ENCODE peak calls at places on chromosomes 4 and X, in four cellular contexts. U is HEK293T, P is HepG2, K is K562. L is an unnamed sample.

GRCh38 chr4:30720021-30720655 is at the start of gene PCDH7:
- DNase-seq in K (no peak), U (peak; percentile 12), P (no peak), L (no peak)

GRCh38 chr4:25377572-25377882 is 464 bp downstream of the ANAPC4 start:
- DNase-seq in K (peak; percentile 20), P (no peak), U (no peak), L (no peak)

GRCh38 chr4:174450452-174450851 is 71.8 kb downstream of the HPGD start:
- DNase-seq in K (no peak), P (no peak), U (no peak), L (no peak)

GRCh38 chr4:53908661-53909078 is 155.7 kb downstream of the CHIC2 start:
- DNase-seq in U (peak; percentile 63), P (peak; percentile 83), K (peak; percentile 21), L (peak; percentile 8)

GRCh38 chrX:56219702-56220101 is 12.5 kb upstream of the KLF8 start:
- DNase-seq in K (no peak), U (no peak), P (peak; percentile 0), L (no peak)

GRCh38 chr4:7347981-7348380 is 86.7 kb downstream of the PSAPL1 start:
- DNase-seq in K (no peak), U (no peak), P (no peak), L (no peak)

GRCh38 chr4:7837597-7838135 is 102.0 kb downstream of the AFAP1 start:
- DNase-seq in P (no peak), K (no peak), U (no peak), L (no peak)

GRCh38 chrX:103376979-103377324 is 614 bp downstream of the BEX3 start:
- DNase-seq in K (no peak), P (no peak), U (peak; percentile 43), L (no peak)

GRCh38 chr4:30716158-30716557 is 4.0 kb upstream of the PCDH7 start:
- DNase-seq in K (no peak), P (peak; percentile 2), U (no peak), L (no peak)

GRCh38 chrX:38278682-38279081 is 48.6 kb downstream of the RPGR start:
- DNase-seq in K (no peak), U (no peak), P (no peak), L (no peak)

GRCh38 chrX:38279188-38279587 is 48.1 kb downstream of the RPGR start:
- DNase-seq in U (no peak), P (peak; percentile 2), K (no peak), L (no peak)

GRCh38 chrX:38276089-38276488 is 51.2 kb downstream of the RPGR start:
- DNase-seq in U (no peak), K (no peak), P (no peak), L (no peak)

GRCh38 chrX:38277136-38277535 is 50.2 kb downstream of the RPGR start:
- DNase-seq in U (no peak), K (no peak), P (no peak), L (no peak)

GRCh38 chrX:38277802-38278201 is 49.5 kb downstream of the RPGR start:
- DNase-seq in U (no peak), K (no peak), P (peak; percentile 62), L (no peak)
- TF ChIP-seq TARDBP in U (no peak), K (no peak), P (no peak), L (no peak)

GRCh38 chr4:98568896-98569663 is 89.3 kb downstream of the TSPAN5 start:
- DNase-seq in K (no peak), U (no peak), P (no peak), L (no peak)

GRCh38 chr4:98564847-98565246 is 93.6 kb downstream of the TSPAN5 start:
- DNase-seq in U (no peak), P (no peak), K (no peak), L (no peak)

GRCh38 chr4:98567611-98568010 is 90.8 kb downstream of the TSPAN5 start:
- DNase-seq in U (no peak), P (no peak), K (no peak), L (no peak)

GRCh38 chr4:98565646-98566403 is 92.6 kb downstream of the TSPAN5 start:
- DNase-seq in U (no peak), K (no peak), P (no peak), L (no peak)

GRCh38 chr4:98566491-98567008 is 91.9 kb downstream of the TSPAN5 start:
- DNase-seq in U (no peak), K (no peak), P (no peak), L (no peak)
- TF ChIP-seq TARDBP in U (no peak), K (no peak), P (no peak), L (no peak)

DNA sequence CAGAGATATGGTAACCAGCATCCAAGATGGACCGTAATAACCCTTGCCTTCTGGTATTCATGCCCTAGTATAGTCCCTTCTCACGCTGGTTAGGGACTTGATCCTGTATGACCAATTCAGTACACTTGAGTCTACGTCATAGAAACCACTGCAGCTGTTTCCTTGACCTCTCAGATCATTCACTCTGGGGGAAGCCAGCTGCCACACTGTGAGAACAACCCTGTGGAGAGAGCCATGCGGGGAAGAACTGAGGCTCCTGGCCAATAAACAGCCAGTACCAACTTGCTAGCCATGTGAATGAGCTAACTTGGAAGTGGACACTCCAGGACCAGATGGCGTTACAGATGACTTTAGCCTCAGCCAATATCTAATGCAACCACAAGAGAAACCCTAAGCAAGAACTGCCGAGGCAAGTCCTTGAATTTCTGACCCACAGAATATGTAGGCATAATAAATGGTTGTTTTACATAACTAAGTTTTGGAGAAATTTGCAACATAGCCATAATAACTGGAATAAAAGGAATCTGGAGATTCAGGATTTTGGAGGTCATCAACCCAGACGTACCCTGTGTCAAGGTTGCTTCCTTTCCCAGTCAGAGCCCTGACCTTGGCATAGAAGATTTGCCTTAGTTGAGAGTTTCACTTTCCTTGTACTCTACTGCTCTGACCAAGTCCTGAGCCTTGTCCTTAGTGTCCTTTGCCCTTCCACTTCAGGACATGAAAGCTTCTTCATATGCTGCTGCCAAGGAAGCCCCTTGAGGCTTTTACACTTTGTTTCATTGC is 87.3 kb upstream of the ZNF81 start:
- DNase-seq in P (no peak), U (no peak), K (no peak), L (no peak)
- TF ChIP-seq TARDBP in P (no peak), U (no peak), K (no peak), L (no peak)

GRCh38 chr4:119725011-119725410 is 96.4 kb upstream of the PDE5A start:
- DNase-seq in P (no peak), U (no peak), K (no peak), L (no peak)

GRCh38 chr4:119725688-119726330 is 97.2 kb upstream of the PDE5A start:
- DNase-seq in P (no peak), K (no peak), U (no peak), L (no peak)

GRCh38 chr4:119728692-119729593 is 100.3 kb upstream of the PDE5A start:
- DNase-seq in U (no peak), K (no peak), P (no peak), L (no peak)

GRCh38 chr4:119728185-119728584 is 99.6 kb upstream of the PDE5A start:
- DNase-seq in U (no peak), K (no peak), P (no peak), L (no peak)

GRCh38 chr4:119726505-119726904 is 97.9 kb upstream of the PDE5A start:
- DNase-seq in U (no peak), P (no peak), K (no peak), L (no peak)
- TF ChIP-seq TARDBP in U (no peak), P (no peak), K (no peak), L (no peak)

GRCh38 chr4:159045321-159045720 is 57.6 kb upstream of the RAPGEF2 start:
- DNase-seq in P (no peak), K (no peak), U (no peak), L (no peak)
- TF ChIP-seq TARDBP in P (no peak), K (no peak), U (no peak), L (no peak)

GRCh38 chrX:14964500-14964899 is 91.3 kb downstream of the MOSPD2 start:
- DNase-seq in U (no peak), P (no peak), K (no peak), L (no peak)

GRCh38 chrX:14963447-14964236 is 90.4 kb downstream of the MOSPD2 start:
- DNase-seq in P (no peak), K (no peak), U (no peak), L (no peak)
- TF ChIP-seq TARDBP in P (no peak), K (no peak), U (no peak), L (no peak)

GRCh38 chr4:2943364-2944090 is 19.7 kb downstream of the NOP14 start:
- DNase-seq in U (no peak), P (no peak), K (no peak), L (no peak)
- TF ChIP-seq TARDBP in U (no peak), P (no peak), K (no peak), L (no peak)

DNA sequence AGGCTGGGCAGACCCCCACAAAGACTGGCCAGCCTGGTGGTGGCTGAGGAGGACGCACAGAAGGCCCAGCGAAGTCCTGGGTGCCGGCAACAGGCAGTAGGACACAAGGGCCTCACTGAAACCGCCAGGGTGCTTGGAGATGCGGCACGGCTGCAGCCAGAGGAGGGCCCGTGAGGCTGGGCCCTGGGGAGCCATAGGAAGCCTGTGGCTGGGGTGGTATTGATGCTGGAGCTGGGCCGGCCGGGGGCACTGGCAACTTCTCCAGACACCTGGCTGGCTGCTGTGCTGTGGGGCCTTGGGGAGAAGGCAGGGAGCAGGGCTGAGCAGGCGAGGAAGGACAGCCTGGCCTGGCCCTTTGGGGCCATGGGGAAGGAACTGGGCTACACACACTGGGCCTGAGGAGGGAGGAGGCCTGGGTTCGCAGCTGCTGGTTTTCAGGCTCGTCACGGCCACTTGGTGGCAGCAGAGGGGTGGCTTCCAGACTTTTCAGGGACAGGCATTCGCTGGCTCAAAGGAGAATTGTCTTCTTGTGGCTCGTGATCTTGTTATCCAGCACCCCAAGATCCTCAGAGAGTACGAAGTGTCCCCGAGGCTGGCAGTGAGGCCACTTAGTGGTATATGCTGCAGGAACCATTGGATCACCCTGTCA is 37.2 kb downstream of the ATP2B3 start:
- DNase-seq in U (peak; percentile 81), P (peak; percentile 27), K (peak; percentile 68), L (no peak)
- TF ChIP-seq TARDBP in U (no peak), P (no peak), K (no peak), L (no peak)

DNA sequence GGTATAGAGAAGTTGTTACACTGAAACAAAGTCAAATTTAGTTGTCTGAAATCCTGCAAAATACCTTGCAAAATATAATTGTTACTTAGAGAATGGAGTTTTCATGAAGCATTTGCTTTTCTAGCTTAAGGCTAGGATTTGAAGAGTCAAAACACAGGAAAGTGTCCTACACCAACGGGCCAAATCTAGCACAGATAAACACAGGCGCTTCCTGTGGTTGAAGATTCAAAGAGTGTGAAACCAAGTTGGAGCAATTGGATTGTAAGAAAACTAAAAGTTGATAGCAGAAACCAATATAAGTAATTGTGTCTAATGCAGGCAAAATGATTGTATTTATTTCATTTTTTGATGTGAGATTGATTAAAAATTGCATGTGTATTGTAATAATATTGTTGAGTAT is 2002.5 kb upstream of the TENM3 start:
- DNase-seq in U (no peak), K (no peak), P (no peak), L (no peak)
- TF ChIP-seq TARDBP in U (no peak), K (no peak), P (no peak), L (no peak)

GRCh38 chr4:5647351-5647750 is 61.0 kb downstream of the EVC2 start:
- DNase-seq in U (no peak), P (no peak), K (no peak), L (no peak)
- TF ChIP-seq TARDBP in U (no peak), P (no peak), K (no peak), L (no peak)

L was measured in GM12878.